ENCODE peak calls at places on chromosomes 7 and 10, in seven cellular contexts. One of them, this sample, is unnamed.

GRCh38 chr10:47027812-47028260 is 116.6 kb downstream of the PTPN20 start:
- DNase-seq in mucosa of descending colon: no peak
- DNase-seq in KBM-7: no peak
- DNase-seq in NCI-H2227 treated with DMSO at 0.1 percent for 48 hours: no peak
- DNase-seq in fibroblast of pulmonary artery: no peak
- DNase-seq in NCI-H82: no peak
- DNase-seq in coronary artery: no peak
- DNase-seq in this sample: no peak

GRCh38 chr7:149304006-149304405 is 42.0 kb downstream of the ZNF783 start:
- DNase-seq in mucosa of descending colon: no peak
- DNase-seq in NCI-H2227 treated with DMSO at 0.1 percent for 48 hours: no peak
- DNase-seq in coronary artery: no peak
- DNase-seq in NCI-H82: no peak
- DNase-seq in KBM-7: no peak
- DNase-seq in fibroblast of pulmonary artery: no peak
- DNase-seq in this sample: no peak

GRCh38 chr7:48899932-48900331 is 24.4 kb upstream of the CDC14C start:
- DNase-seq in mucosa of descending colon: no peak
- DNase-seq in fibroblast of pulmonary artery: no peak
- DNase-seq in NCI-H2227 treated with DMSO at 0.1 percent for 48 hours: no peak
- DNase-seq in NCI-H82: no peak
- DNase-seq in coronary artery: no peak
- DNase-seq in KBM-7: no peak
- DNase-seq in this sample: no peak

GRCh38 chr7:132112632-132113031 is 463.6 kb downstream of the PLXNA4 start:
- DNase-seq in KBM-7: no peak
- DNase-seq in NCI-H82: no peak
- DNase-seq in mucosa of descending colon: no peak
- DNase-seq in coronary artery: no peak
- DNase-seq in NCI-H2227 treated with DMSO at 0.1 percent for 48 hours: peak
- DNase-seq in fibroblast of pulmonary artery: no peak
- DNase-seq in this sample: no peak

GRCh38 chr7:67653856-67654442 is 657.3 kb downstream of the TYW1 start:
- DNase-seq in NCI-H82: peak
- DNase-seq in NCI-H2227 treated with DMSO at 0.1 percent for 48 hours: no peak
- DNase-seq in fibroblast of pulmonary artery: no peak
- DNase-seq in coronary artery: no peak
- DNase-seq in KBM-7: no peak
- DNase-seq in mucosa of descending colon: no peak
- DNase-seq in this sample: no peak

GRCh38 chr10:5434017-5434753 is 21.8 kb downstream of the NET1 start:
- DNase-seq in KBM-7: peak
- DNase-seq in fibroblast of pulmonary artery: peak
- DNase-seq in coronary artery: no peak
- DNase-seq in NCI-H82: peak
- DNase-seq in mucosa of descending colon: no peak
- DNase-seq in NCI-H2227 treated with DMSO at 0.1 percent for 48 hours: peak
- DNase-seq in this sample: no peak

GRCh38 chr10:77485847-77486246 is 151.8 kb downstream of the KCNMA1 start:
- DNase-seq in coronary artery: no peak
- DNase-seq in NCI-H82: peak
- DNase-seq in fibroblast of pulmonary artery: no peak
- DNase-seq in mucosa of descending colon: no peak
- DNase-seq in NCI-H2227 treated with DMSO at 0.1 percent for 48 hours: no peak
- DNase-seq in KBM-7: no peak
- DNase-seq in this sample: no peak

GRCh38 chr10:7192831-7193348 is 217.9 kb downstream of the SFMBT2 start:
- DNase-seq in NCI-H2227 treated with DMSO at 0.1 percent for 48 hours: no peak
- DNase-seq in coronary artery: no peak
- DNase-seq in KBM-7: no peak
- DNase-seq in NCI-H82: no peak
- DNase-seq in mucosa of descending colon: no peak
- DNase-seq in fibroblast of pulmonary artery: no peak
- DNase-seq in this sample: no peak

GRCh38 chr10:128324058-128324457 is 197.8 kb upstream of the MKI67 start:
- DNase-seq in NCI-H82: peak
- DNase-seq in KBM-7: no peak
- DNase-seq in mucosa of descending colon: peak
- DNase-seq in coronary artery: no peak
- DNase-seq in NCI-H2227 treated with DMSO at 0.1 percent for 48 hours: no peak
- DNase-seq in fibroblast of pulmonary artery: no peak
- DNase-seq in this sample: no peak

GRCh38 chr10:68231106-68231901 is 609 bp downstream of the ATOH7 start:
- DNase-seq in fibroblast of pulmonary artery: peak
- DNase-seq in mucosa of descending colon: peak
- DNase-seq in KBM-7: no peak
- DNase-seq in coronary artery: no peak
- DNase-seq in NCI-H2227 treated with DMSO at 0.1 percent for 48 hours: peak
- DNase-seq in NCI-H82: peak
- DNase-seq in this sample: peak

GRCh38 chr10:132431537-132432175 is 34.7 kb downstream of the PWWP2B start:
- DNase-seq in fibroblast of pulmonary artery: no peak
- DNase-seq in NCI-H2227 treated with DMSO at 0.1 percent for 48 hours: no peak
- DNase-seq in coronary artery: no peak
- DNase-seq in NCI-H82: no peak
- DNase-seq in KBM-7: no peak
- DNase-seq in mucosa of descending colon: peak
- DNase-seq in this sample: no peak